ENCODE peak calls at places on chromosomes 7 and 10, in eight cellular contexts. U, D, E, W, A, Z, Y and R are unnamed samples.

GRCh38 chr7:150411606-150412005 is 32.5 kb downstream of the ZNF775 start:
- DNase-seq in A (no peak), D (no peak), U (no peak), Y (no peak), Z (no peak), E (no peak), W (no peak), R (no peak)

GRCh38 chr7:151382079-151382885 is 27.6 kb downstream of the WDR86 start:
- DNase-seq in Y (no peak), D (no peak), U (no peak), A (no peak), Z (no peak), W (no peak), E (no peak), R (no peak)

GRCh38 chr7:152050547-152050971 is 25.1 kb downstream of the GALNT11 start:
- DNase-seq in E (no peak), A (no peak), Z (no peak), Y (no peak), W (no peak), D (peak), U (no peak), R (no peak)

GRCh38 chr10:26621889-26622681 is 75.4 kb upstream of the PDSS1 start:
- DNase-seq in D (peak), Z (peak), U (peak), W (peak), Y (no peak), E (no peak), A (no peak), R (peak)

GRCh38 chr7:84529480-84530205 is 335.1 kb upstream of the SEMA3A start:
- DNase-seq in A (no peak), U (no peak), Y (peak), Z (no peak), W (no peak), E (peak), D (peak), R (peak)

GRCh38 chr10:112973046-112973445 is 23.0 kb downstream of the TCF7L2 start:
- DNase-seq in Y (no peak), E (no peak), D (no peak), Z (no peak), W (no peak), A (no peak), U (no peak), R (no peak)

GRCh38 chr10:1939016-1939415 is 201.7 kb upstream of the ADARB2 start:
- DNase-seq in E (no peak), A (no peak), D (no peak), Z (no peak), U (no peak), Y (no peak), W (no peak), R (no peak)

GRCh38 chr7:47040795-47041194 is 541.1 kb downstream of the TNS3 start:
- DNase-seq in E (no peak), Z (no peak), D (no peak), W (no peak), Y (peak), A (no peak), U (no peak), R (no peak)

GRCh38 chr10:123146013-123146891 is 1.7 kb upstream of the HMX2 start:
- DNase-seq in A (no peak), Y (no peak), U (no peak), W (no peak), E (no peak), D (no peak), Z (no peak), R (no peak)

GRCh38 chr7:111951027-111951426 is 255.2 kb downstream of the DOCK4 start:
- DNase-seq in W (no peak), U (no peak), Z (no peak), A (no peak), Y (no peak), D (no peak), E (no peak), R (no peak)

GRCh38 chr10:132107211-132107946 is 41.6 kb downstream of the JAKMIP3 start:
- DNase-seq in U (no peak), D (no peak), A (no peak), Z (no peak), E (no peak), Y (no peak), W (no peak), R (no peak)

GRCh38 chr10:114320249-114321116 is 81.4 kb downstream of the VWA2 start:
- DNase-seq in A (no peak), U (peak), D (peak), Z (no peak), W (peak), E (no peak), Y (no peak), R (no peak)

GRCh38 chr7:48710995-48711394 is 213.4 kb upstream of the CDC14C start:
- DNase-seq in E (no peak), Y (no peak), Z (no peak), A (no peak), W (no peak), D (peak), U (no peak), R (no peak)

GRCh38 chr10:75351637-75352036 is 49.9 kb downstream of the ZNF503 start:
- DNase-seq in E (no peak), Z (no peak), W (no peak), A (no peak), D (no peak), Y (no peak), U (no peak), R (no peak)

GRCh38 chr10:33743429-33743857 is 409.0 kb upstream of the NRP1 start:
- DNase-seq in W (no peak), D (no peak), E (no peak), U (no peak), Y (no peak), A (no peak), Z (no peak), R (no peak)

GRCh38 chr10:32942081-32942480 is 15.9 kb downstream of the ITGB1 start:
- DNase-seq in D (no peak), Y (no peak), U (no peak), A (no peak), E (no peak), Z (no peak), W (no peak), R (no peak)

GRCh38 chr7:121202125-121202524 is 126.7 kb upstream of the WNT16 start:
- DNase-seq in Y (no peak), U (no peak), A (no peak), E (no peak), D (no peak), Z (no peak), W (no peak), R (no peak)

GRCh38 chr10:2980791-2981360 is 86.5 kb upstream of the PFKP start:
- DNase-seq in U (no peak), D (peak), A (no peak), W (no peak), E (no peak), Z (no peak), Y (peak), R (no peak)

GRCh38 chr10:93746844-93747284 is 10.9 kb upstream of the LGI1 start:
- DNase-seq in A (no peak), U (no peak), D (peak), W (no peak), E (peak), Z (no peak), Y (peak), R (peak)

GRCh38 chr10:62005281-62005680 is 103.8 kb downstream of the ARID5B start:
- DNase-seq in Z (no peak), Y (peak), W (no peak), U (no peak), A (no peak), E (no peak), D (peak), R (no peak)

GRCh38 chr10:103542764-103543616 is 49.5 kb downstream of the NEURL1 start:
- DNase-seq in A (peak), Y (peak), E (no peak), W (peak), Z (no peak), U (no peak), D (peak), R (peak)

GRCh38 chr10:58956926-58957325 is 219.5 kb upstream of the PHYHIPL start:
- DNase-seq in W (no peak), Z (no peak), D (no peak), E (no peak), A (no peak), U (no peak), Y (no peak), R (no peak)

GRCh38 chr7:156640949-156641485 is 443 bp downstream of the RNF32 start:
- DNase-seq in A (no peak), D (peak), W (no peak), U (no peak), Y (peak), Z (peak), E (no peak), R (peak)

GRCh38 chr7:26525413-26526287 is 234.0 kb downstream of the SNX10 start:
- DNase-seq in Z (no peak), A (no peak), E (no peak), W (no peak), D (no peak), U (no peak), Y (no peak), R (no peak)

GRCh38 chr7:93715234-93715633 is 140.7 kb upstream of the CALCR start:
- DNase-seq in Z (peak), E (no peak), D (peak), Y (peak), W (peak), U (peak), A (no peak), R (peak)

GRCh38 chr10:121168513-121169216 is 317.5 kb downstream of the WDR11 start:
- DNase-seq in D (no peak), A (no peak), U (no peak), E (no peak), Z (no peak), W (no peak), Y (no peak), R (no peak)

GRCh38 chr7:123433665-123434064 is 100.7 kb downstream of the IQUB start:
- DNase-seq in E (no peak), Y (no peak), W (no peak), Z (no peak), A (no peak), U (no peak), D (no peak), R (no peak)

GRCh38 chr7:107891619-107892366 is 810 bp downstream of the DLD start:
- DNase-seq in U (no peak), Z (no peak), Y (peak), W (no peak), E (no peak), D (peak), A (no peak), R (no peak)

GRCh38 chr7:30931161-30931926 is 19.7 kb downstream of the AQP1 start:
- DNase-seq in Y (peak), W (peak), E (no peak), Z (peak), U (no peak), D (no peak), A (no peak), R (no peak)

GRCh38 chr7:2978403-2978802 is 65.3 kb downstream of the CARD11 start:
- DNase-seq in Z (peak), A (peak), Y (no peak), E (no peak), D (peak), U (peak), W (peak), R (no peak)

GRCh38 chr10:29748109-29748650 is 113.4 kb upstream of the SVIL start:
- DNase-seq in W (no peak), Y (no peak), Z (no peak), E (no peak), U (no peak), D (no peak), A (no peak), R (no peak)

GRCh38 chr7:18481776-18482175 is 13.8 kb upstream of the HDAC9 start:
- DNase-seq in D (no peak), W (no peak), E (no peak), Y (no peak), U (no peak), A (no peak), Z (no peak), R (no peak)

GRCh38 chr10:8055420-8056349 is 1.2 kb downstream of the GATA3 start:
- DNase-seq in E (no peak), D (no peak), A (no peak), Z (no peak), U (no peak), W (no peak), Y (no peak), R (no peak)

GRCh38 chr7:155032978-155033377 is 30.1 kb upstream of the PAXIP1 start:
- DNase-seq in A (no peak), W (no peak), U (no peak), E (no peak), Y (no peak), D (no peak), Z (no peak), R (no peak)

DNA sequence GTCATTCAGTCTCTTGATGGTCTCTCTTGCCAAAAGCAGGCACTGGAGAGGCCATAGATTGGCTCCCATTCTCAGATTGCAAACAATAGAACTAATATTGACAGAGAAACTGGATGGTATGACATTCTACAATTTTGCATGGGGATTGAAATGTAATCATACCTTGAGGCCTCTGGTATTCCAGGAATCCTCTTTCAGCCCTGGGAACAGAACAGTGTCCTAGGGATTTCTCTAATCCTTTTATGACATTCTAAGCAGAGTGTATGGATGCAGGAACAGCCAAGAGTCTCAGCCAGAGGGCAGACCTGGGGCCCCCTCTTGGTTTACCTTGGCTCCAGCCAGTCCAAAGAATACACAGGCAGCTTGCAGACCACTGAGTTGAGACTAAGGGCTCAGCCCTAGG is 206.4 kb downstream of the KCNMA1 start:
- DNase-seq in Y (no peak), Z (no peak), D (no peak), U (no peak), W (no peak), E (no peak), A (no peak), R (no peak)
- TF ChIP-seq CTCF in Y (no peak), Z (no peak), D (no peak), U (no peak), W (no peak), E (no peak), A (no peak), R (no peak)

DNA sequence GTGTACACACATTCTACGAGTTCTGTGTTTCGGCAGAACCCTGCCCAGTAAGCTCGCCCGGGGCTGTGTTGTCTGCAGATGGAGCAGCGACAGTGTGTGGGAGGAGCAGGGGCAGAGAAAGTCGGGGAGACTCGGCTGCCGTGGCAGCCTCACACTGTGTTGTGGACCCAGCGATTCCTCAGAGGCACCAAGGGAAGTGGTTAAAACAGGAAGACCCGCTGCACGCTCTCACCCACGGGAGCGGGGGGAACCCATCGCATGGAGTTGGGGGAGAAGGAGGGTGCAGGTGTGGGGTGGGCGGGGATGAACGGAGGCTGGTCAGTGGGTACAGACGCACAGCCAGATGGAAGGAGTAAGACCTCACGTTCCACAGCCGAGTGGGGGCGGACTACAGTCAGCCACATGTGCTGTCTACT is 250.2 kb downstream of the ELFN1 start:
- DNase-seq in U (peak), W (peak), Z (peak), A (no peak), D (no peak), E (no peak), Y (no peak), R (peak)
- H3K4me3 ChIP-seq in U (no peak), W (no peak), Z (no peak), A (peak), D (no peak), E (no peak), Y (no peak), R (no peak)

GRCh38 chr10:37754538-37755323 is 102.7 kb downstream of the ZNF248 start:
- DNase-seq in U (no peak), Z (no peak), A (no peak), W (no peak), Y (peak), E (peak), D (peak), R (no peak)
- TF ChIP-seq CTCF in U (peak), Z (peak), A (peak), W (peak), Y (peak), E (peak), D (peak), R (no peak)

GRCh38 chr10:16519908-16520861 is 1.5 kb downstream of the C1QL3 start:
- DNase-seq in D (no peak), Z (no peak), Y (no peak), U (no peak), W (no peak), E (no peak), A (no peak), R (peak)
- H3K4me3 ChIP-seq in D (no peak), Z (no peak), Y (no peak), U (peak), W (peak), E (no peak), A (peak), R (peak)

GRCh38 chr10:35640951-35641429 is 1.1 kb downstream of the FZD8 start:
- DNase-seq in E (peak), Z (peak), A (peak), W (peak), U (peak), D (peak), Y (peak), R (peak)

GRCh38 chr10:35639021-35639521 is 3.0 kb downstream of the FZD8 start:
- DNase-seq in D (no peak), Y (no peak), U (no peak), A (no peak), E (no peak), W (no peak), Z (no peak), R (no peak)

GRCh38 chr10:35639651-35640311 is 2.3 kb downstream of the FZD8 start:
- DNase-seq in E (no peak), W (peak), A (no peak), Z (peak), Y (peak), U (peak), D (no peak), R (no peak)

GRCh38 chr10:35641430-35642015 is 573 bp downstream of the FZD8 start:
- DNase-seq in W (peak), A (no peak), U (no peak), Z (peak), E (no peak), Y (peak), D (no peak), R (peak)

GRCh38 chr10:35640474-35640873 is 1.6 kb downstream of the FZD8 start:
- DNase-seq in A (peak), Y (peak), D (peak), U (peak), W (peak), Z (peak), E (no peak), R (peak)
- TF ChIP-seq CTCF in A (no peak), Y (no peak), D (peak), U (peak), W (peak), Z (peak), E (peak), R (peak)

GRCh38 chr10:72260588-72261322 is 13.0 kb upstream of the DDIT4 start:
- DNase-seq in W (peak), Z (peak), E (no peak), Y (peak), D (peak), U (peak), A (peak), R (peak)

GRCh38 chr10:72258617-72259016 is 15.1 kb upstream of the DDIT4 start:
- DNase-seq in Y (no peak), A (no peak), W (no peak), U (no peak), E (no peak), D (no peak), Z (peak), R (no peak)

GRCh38 chr10:72260215-72260587 is 13.5 kb upstream of the DDIT4 start:
- DNase-seq in Y (no peak), U (peak), D (no peak), E (no peak), A (no peak), Z (no peak), W (peak), R (no peak)

GRCh38 chr10:72261323-72262018 is 12.3 kb upstream of the DDIT4 start:
- DNase-seq in W (no peak), D (peak), E (no peak), U (no peak), A (no peak), Y (no peak), Z (no peak), R (peak)

GRCh38 chr10:72259491-72260214 is 14.1 kb upstream of the DDIT4 start:
- DNase-seq in W (no peak), A (no peak), U (peak), Z (peak), Y (peak), D (no peak), E (no peak), R (peak)
- H3K4me3 ChIP-seq in W (no peak), A (no peak), U (no peak), Z (no peak), Y (no peak), D (no peak), E (no peak), R (no peak)

GRCh38 chr10:130713105-130713504 is 576.9 kb downstream of the GLRX3 start:
- DNase-seq in W (no peak), D (no peak), Z (no peak), Y (no peak), E (no peak), U (no peak), A (no peak), R (no peak)

GRCh38 chr10:130708465-130708864 is 572.3 kb downstream of the GLRX3 start:
- DNase-seq in Y (no peak), Z (no peak), D (no peak), W (no peak), A (no peak), E (no peak), U (no peak), R (no peak)

GRCh38 chr10:130709415-130709814 is 573.2 kb downstream of the GLRX3 start:
- DNase-seq in D (no peak), W (no peak), E (no peak), A (no peak), Z (no peak), Y (no peak), U (no peak), R (no peak)

GRCh38 chr10:130711072-130711471 is 574.9 kb downstream of the GLRX3 start:
- DNase-seq in E (no peak), D (no peak), Y (no peak), A (no peak), Z (no peak), U (no peak), W (no peak), R (no peak)

DNA sequence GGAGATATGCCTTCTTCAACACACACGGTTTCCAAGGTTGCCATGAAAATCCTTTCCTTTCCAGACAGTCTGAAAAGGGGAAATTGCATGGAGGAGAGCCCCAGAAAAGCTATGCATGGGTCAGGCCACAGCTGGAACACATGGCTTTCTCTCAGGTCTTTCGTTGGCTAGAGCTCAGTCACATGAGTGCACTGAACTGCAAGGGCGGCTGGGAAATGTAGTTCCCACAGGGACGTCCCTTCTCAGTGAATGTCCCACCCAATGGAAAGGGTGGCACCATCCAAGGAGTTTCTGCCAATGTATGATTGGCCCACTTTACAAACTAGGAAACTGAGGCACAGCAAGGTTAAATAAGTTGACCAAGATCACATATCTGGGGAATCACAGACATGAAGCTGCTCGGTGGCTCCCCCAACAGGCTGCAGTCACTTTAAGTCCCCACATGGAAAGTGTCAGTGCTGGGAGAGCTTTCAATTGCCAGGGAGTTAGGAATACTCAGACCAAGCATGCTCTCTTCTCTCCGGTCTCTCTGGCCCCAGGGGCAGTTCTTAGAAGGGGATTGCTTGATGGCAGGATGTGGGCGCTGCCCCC is 571.3 kb downstream of the GLRX3 start:
- DNase-seq in E (no peak), Z (no peak), Y (no peak), A (no peak), U (no peak), W (no peak), D (no peak), R (no peak)
- TF ChIP-seq CTCF in E (no peak), Z (no peak), Y (no peak), A (no peak), U (no peak), W (no peak), D (no peak), R (no peak)

GRCh38 chr7:1906087-1906830 is 236.2 kb downstream of the ELFN1 start:
- DNase-seq in A (no peak), E (no peak), U (no peak), Z (peak), D (no peak), W (peak), Y (no peak), R (no peak)
- H3K4me3 ChIP-seq in A (no peak), E (no peak), U (no peak), Z (no peak), D (no peak), W (no peak), Y (no peak), R (no peak)